ENCODE peak calls at places on chromosomes 5 and 9, in eight cellular contexts. One of them, this sample, is unnamed.

GRCh38 chr5:170738840-170739239 is 44.7 kb upstream of the GABRP start:
- DNase-seq in neural progenitor cell: no peak
- DNase-seq in upper lobe of left lung: no peak
- DNase-seq in brain microvascular endothelial cell: no peak
- DNase-seq in AG10803: no peak
- DNase-seq in mesothelial cell of epicardium: peak; percentile 17
- DNase-seq in left ventricle myocardium inferior: no peak
- DNase-seq in glutamatergic neuron: no peak
- DNase-seq in this sample: no peak

GRCh38 chr5:984774-985173 is 23.8 kb upstream of the NKD2 start:
- DNase-seq in neural progenitor cell: no peak
- DNase-seq in upper lobe of left lung: no peak
- DNase-seq in brain microvascular endothelial cell: no peak
- DNase-seq in AG10803: no peak
- DNase-seq in mesothelial cell of epicardium: no peak
- DNase-seq in left ventricle myocardium inferior: no peak
- DNase-seq in glutamatergic neuron: no peak
- DNase-seq in this sample: no peak

GRCh38 chr9:125826850-125827249 is 79.7 kb downstream of the PBX3 start:
- DNase-seq in neural progenitor cell: no peak
- DNase-seq in upper lobe of left lung: no peak
- DNase-seq in brain microvascular endothelial cell: no peak
- DNase-seq in AG10803: no peak
- DNase-seq in mesothelial cell of epicardium: no peak
- DNase-seq in left ventricle myocardium inferior: no peak
- DNase-seq in glutamatergic neuron: no peak
- DNase-seq in this sample: no peak

GRCh38 chr9:79774356-79774755 is 202.6 kb downstream of the TLE4 start:
- DNase-seq in neural progenitor cell: peak; percentile 13
- DNase-seq in upper lobe of left lung: no peak
- DNase-seq in brain microvascular endothelial cell: no peak
- DNase-seq in AG10803: peak; percentile 17
- DNase-seq in mesothelial cell of epicardium: no peak
- DNase-seq in left ventricle myocardium inferior: no peak
- DNase-seq in glutamatergic neuron: no peak
- DNase-seq in this sample: no peak

GRCh38 chr9:129418451-129418850 is 202.4 kb downstream of the C9orf50 start:
- DNase-seq in neural progenitor cell: no peak
- DNase-seq in upper lobe of left lung: no peak
- DNase-seq in brain microvascular endothelial cell: no peak
- DNase-seq in AG10803: no peak
- DNase-seq in mesothelial cell of epicardium: no peak
- DNase-seq in left ventricle myocardium inferior: no peak
- DNase-seq in glutamatergic neuron: no peak
- DNase-seq in this sample: no peak

GRCh38 chr9:126295936-126296600 is 30.6 kb upstream of the MVB12B start:
- DNase-seq in neural progenitor cell: no peak
- DNase-seq in upper lobe of left lung: peak; percentile 60
- DNase-seq in brain microvascular endothelial cell: no peak
- DNase-seq in AG10803: no peak
- DNase-seq in mesothelial cell of epicardium: no peak
- DNase-seq in left ventricle myocardium inferior: no peak
- DNase-seq in glutamatergic neuron: no peak
- DNase-seq in this sample: no peak

GRCh38 chr5:74575741-74576538 is 64.6 kb downstream of the ENC1 start:
- DNase-seq in neural progenitor cell: no peak
- DNase-seq in upper lobe of left lung: no peak
- DNase-seq in brain microvascular endothelial cell: peak; percentile 78
- DNase-seq in AG10803: peak; percentile 78
- DNase-seq in mesothelial cell of epicardium: no peak
- DNase-seq in left ventricle myocardium inferior: no peak
- DNase-seq in glutamatergic neuron: no peak
- DNase-seq in this sample: no peak

GRCh38 chr9:127205952-127206351 is 58.6 kb upstream of the GARNL3 start:
- DNase-seq in neural progenitor cell: no peak
- DNase-seq in upper lobe of left lung: no peak
- DNase-seq in brain microvascular endothelial cell: no peak
- DNase-seq in AG10803: no peak
- DNase-seq in mesothelial cell of epicardium: no peak
- DNase-seq in left ventricle myocardium inferior: no peak
- DNase-seq in glutamatergic neuron: peak; percentile 0
- DNase-seq in this sample: no peak

GRCh38 chr5:139644001-139644456 is 4.1 kb upstream of the CXXC5 start:
- DNase-seq in neural progenitor cell: no peak
- DNase-seq in upper lobe of left lung: no peak
- DNase-seq in brain microvascular endothelial cell: no peak
- DNase-seq in AG10803: no peak
- DNase-seq in mesothelial cell of epicardium: no peak
- DNase-seq in left ventricle myocardium inferior: peak; percentile 10
- DNase-seq in glutamatergic neuron: no peak
- DNase-seq in this sample: no peak

GRCh38 chr5:78890663-78891379 is 94.3 kb downstream of the ARSB start:
- DNase-seq in neural progenitor cell: no peak
- DNase-seq in upper lobe of left lung: no peak
- DNase-seq in brain microvascular endothelial cell: no peak
- DNase-seq in AG10803: no peak
- DNase-seq in mesothelial cell of epicardium: no peak
- DNase-seq in left ventricle myocardium inferior: no peak
- DNase-seq in glutamatergic neuron: no peak
- DNase-seq in this sample: no peak

GRCh38 chr5:78889759-78890158 is 95.4 kb downstream of the ARSB start:
- DNase-seq in neural progenitor cell: no peak
- DNase-seq in upper lobe of left lung: no peak
- DNase-seq in brain microvascular endothelial cell: peak; percentile 64
- DNase-seq in AG10803: peak; percentile 57
- DNase-seq in mesothelial cell of epicardium: no peak
- DNase-seq in left ventricle myocardium inferior: no peak
- DNase-seq in glutamatergic neuron: no peak
- DNase-seq in this sample: no peak

GRCh38 chr5:78888580-78889187 is 96.4 kb downstream of the ARSB start:
- DNase-seq in neural progenitor cell: no peak
- DNase-seq in upper lobe of left lung: no peak
- DNase-seq in brain microvascular endothelial cell: no peak
- DNase-seq in AG10803: no peak
- DNase-seq in mesothelial cell of epicardium: no peak
- DNase-seq in left ventricle myocardium inferior: peak; percentile 58
- DNase-seq in glutamatergic neuron: no peak
- DNase-seq in this sample: no peak

GRCh38 chr5:78886650-78887230 is 98.4 kb downstream of the ARSB start:
- DNase-seq in neural progenitor cell: no peak
- DNase-seq in upper lobe of left lung: no peak
- DNase-seq in brain microvascular endothelial cell: no peak
- DNase-seq in AG10803: no peak
- DNase-seq in mesothelial cell of epicardium: no peak
- DNase-seq in left ventricle myocardium inferior: no peak
- DNase-seq in glutamatergic neuron: no peak
- DNase-seq in this sample: no peak

DNA sequence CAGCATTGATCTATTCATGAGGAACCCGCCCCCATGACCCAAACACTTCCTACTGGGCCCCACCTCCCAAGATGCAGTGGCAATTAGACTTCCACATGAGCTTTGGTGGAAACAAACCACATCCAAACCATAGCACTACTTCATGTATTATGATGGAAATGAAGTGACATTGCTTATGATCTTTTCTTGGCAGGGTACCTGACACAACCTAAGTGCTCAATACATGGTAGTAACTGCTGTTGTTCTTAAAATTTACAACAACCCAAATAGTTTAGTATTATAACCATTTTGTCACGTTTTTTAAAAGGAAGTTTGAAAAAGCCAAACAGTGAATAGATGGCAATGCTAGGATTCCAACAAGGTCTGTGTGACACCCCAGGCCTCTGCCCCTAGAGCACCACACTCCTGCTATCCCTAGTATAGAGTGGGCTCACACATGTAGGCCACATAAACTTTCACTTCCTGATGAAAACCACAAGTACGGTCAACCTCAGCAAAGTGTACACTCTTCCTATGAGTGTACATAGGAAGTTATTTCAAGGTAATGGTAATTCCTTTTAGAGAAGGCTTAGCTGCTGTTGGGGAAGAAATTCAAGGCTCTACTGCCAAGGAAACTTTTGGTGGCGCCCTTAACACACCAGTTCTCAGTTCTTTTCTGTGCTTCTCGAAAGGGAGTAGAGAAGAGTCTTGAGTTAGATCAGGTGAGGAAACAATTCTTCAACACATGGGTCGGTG is 97.6 kb downstream of the ARSB start:
- DNase-seq in neural progenitor cell: no peak
- DNase-seq in upper lobe of left lung: no peak
- DNase-seq in brain microvascular endothelial cell: no peak
- DNase-seq in AG10803: no peak
- DNase-seq in mesothelial cell of epicardium: no peak
- DNase-seq in left ventricle myocardium inferior: no peak
- DNase-seq in glutamatergic neuron: no peak
- DNase-seq in this sample: no peak
- TF ChIP-seq CTCF in neural progenitor cell: no peak
- TF ChIP-seq CTCF in upper lobe of left lung: no peak
- TF ChIP-seq CTCF in brain microvascular endothelial cell: no peak
- TF ChIP-seq CTCF in AG10803: no peak
- TF ChIP-seq CTCF in mesothelial cell of epicardium: no peak
- TF ChIP-seq CTCF in left ventricle myocardium inferior: no peak
- TF ChIP-seq CTCF in glutamatergic neuron: no peak
- TF ChIP-seq CTCF in this sample: no peak

DNA sequence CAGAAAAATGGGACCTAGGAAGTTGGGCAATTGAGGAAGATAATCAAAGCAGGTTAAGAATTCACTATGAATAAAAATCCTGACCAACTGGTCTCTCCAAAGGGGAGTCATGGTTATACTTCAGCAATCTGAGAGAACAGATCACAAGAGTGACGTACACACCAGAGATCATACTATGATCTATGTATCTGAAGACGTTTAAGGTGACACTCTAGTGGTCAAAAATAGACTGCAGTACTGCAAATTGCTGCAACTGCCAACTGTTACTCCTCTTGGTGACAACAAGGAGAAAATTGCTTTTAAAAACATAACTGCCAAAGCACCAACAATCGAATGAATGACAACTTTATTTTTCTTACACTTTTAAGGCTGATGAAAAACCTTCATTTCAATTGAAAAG is 4.9 kb downstream of the AK6 start:
- DNase-seq in neural progenitor cell: no peak
- DNase-seq in upper lobe of left lung: no peak
- DNase-seq in brain microvascular endothelial cell: peak; percentile 13
- DNase-seq in AG10803: peak; percentile 9
- DNase-seq in mesothelial cell of epicardium: no peak
- DNase-seq in left ventricle myocardium inferior: no peak
- DNase-seq in glutamatergic neuron: no peak
- DNase-seq in this sample: no peak
- TF ChIP-seq CTCF in neural progenitor cell: peak; percentile 37
- TF ChIP-seq CTCF in upper lobe of left lung: no peak
- TF ChIP-seq CTCF in brain microvascular endothelial cell: peak; percentile 50
- TF ChIP-seq CTCF in AG10803: peak; percentile 42
- TF ChIP-seq CTCF in mesothelial cell of epicardium: no peak
- TF ChIP-seq CTCF in left ventricle myocardium inferior: peak; percentile 45
- TF ChIP-seq CTCF in glutamatergic neuron: peak; percentile 60
- TF ChIP-seq CTCF in this sample: peak; percentile 75

GRCh38 chr5:73292816-73293459 is 119.9 kb downstream of the TMEM174 start:
- DNase-seq in neural progenitor cell: no peak
- DNase-seq in upper lobe of left lung: no peak
- DNase-seq in brain microvascular endothelial cell: no peak
- DNase-seq in AG10803: no peak
- DNase-seq in mesothelial cell of epicardium: no peak
- DNase-seq in left ventricle myocardium inferior: no peak
- DNase-seq in glutamatergic neuron: no peak
- DNase-seq in this sample: no peak

GRCh38 chr5:73288803-73289720 is 116.1 kb downstream of the TMEM174 start:
- DNase-seq in neural progenitor cell: no peak
- DNase-seq in upper lobe of left lung: no peak
- DNase-seq in brain microvascular endothelial cell: no peak
- DNase-seq in AG10803: no peak
- DNase-seq in mesothelial cell of epicardium: no peak
- DNase-seq in left ventricle myocardium inferior: no peak
- DNase-seq in glutamatergic neuron: no peak
- DNase-seq in this sample: no peak

GRCh38 chr5:73291873-73292272 is 118.9 kb downstream of the TMEM174 start:
- DNase-seq in neural progenitor cell: no peak
- DNase-seq in upper lobe of left lung: no peak
- DNase-seq in brain microvascular endothelial cell: no peak
- DNase-seq in AG10803: no peak
- DNase-seq in mesothelial cell of epicardium: no peak
- DNase-seq in left ventricle myocardium inferior: no peak
- DNase-seq in glutamatergic neuron: no peak
- DNase-seq in this sample: no peak

GRCh38 chr5:73286891-73287290 is 113.9 kb downstream of the TMEM174 start:
- DNase-seq in neural progenitor cell: no peak
- DNase-seq in upper lobe of left lung: no peak
- DNase-seq in brain microvascular endothelial cell: no peak
- DNase-seq in AG10803: no peak
- DNase-seq in mesothelial cell of epicardium: no peak
- DNase-seq in left ventricle myocardium inferior: no peak
- DNase-seq in glutamatergic neuron: no peak
- DNase-seq in this sample: no peak

GRCh38 chr5:73290242-73290641 is 117.2 kb downstream of the TMEM174 start:
- DNase-seq in neural progenitor cell: no peak
- DNase-seq in upper lobe of left lung: no peak
- DNase-seq in brain microvascular endothelial cell: no peak
- DNase-seq in AG10803: no peak
- DNase-seq in mesothelial cell of epicardium: no peak
- DNase-seq in left ventricle myocardium inferior: no peak
- DNase-seq in glutamatergic neuron: no peak
- DNase-seq in this sample: no peak
- TF ChIP-seq CTCF in neural progenitor cell: no peak
- TF ChIP-seq CTCF in upper lobe of left lung: no peak
- TF ChIP-seq CTCF in brain microvascular endothelial cell: peak; percentile 32
- TF ChIP-seq CTCF in AG10803: no peak
- TF ChIP-seq CTCF in mesothelial cell of epicardium: no peak
- TF ChIP-seq CTCF in left ventricle myocardium inferior: no peak
- TF ChIP-seq CTCF in glutamatergic neuron: no peak
- TF ChIP-seq CTCF in this sample: no peak

DNA sequence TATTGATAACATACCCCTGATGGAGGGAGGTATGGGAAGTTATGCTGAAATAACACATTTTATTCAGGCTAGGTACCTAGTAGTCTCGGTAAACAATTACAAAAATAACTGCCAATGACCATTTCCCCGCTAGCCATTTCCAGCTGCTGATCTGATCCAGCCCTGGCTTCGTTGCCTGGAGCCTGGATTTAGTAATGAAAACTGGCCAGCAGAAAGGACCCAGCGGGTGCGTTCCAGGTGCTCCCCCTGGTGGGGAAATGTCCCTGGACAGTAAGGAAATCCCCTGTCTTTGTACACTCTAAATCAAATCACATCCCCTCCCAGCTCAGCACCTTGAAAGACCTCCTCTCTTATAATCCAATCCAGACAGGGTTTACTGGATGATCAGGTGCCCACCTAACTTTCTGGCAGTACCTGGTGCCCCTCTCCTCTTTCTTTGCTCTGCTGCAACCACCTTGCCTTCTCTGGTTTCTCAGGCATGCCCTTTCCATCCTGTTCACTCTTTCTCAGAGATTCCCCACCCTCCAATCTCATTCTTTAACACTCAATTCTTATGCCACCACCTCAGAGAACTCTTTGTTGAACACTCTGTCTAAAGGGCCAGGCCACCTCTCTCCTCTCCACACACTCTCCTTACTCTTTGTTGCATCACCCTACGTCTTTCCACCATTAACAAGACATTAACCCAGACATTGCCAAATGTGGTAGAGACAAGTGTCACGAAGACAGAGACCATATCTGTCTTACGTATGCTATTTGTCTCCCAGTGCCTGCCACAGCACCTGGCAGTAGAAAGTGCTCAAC is 50.1 kb upstream of the SMAD5 start:
- DNase-seq in neural progenitor cell: peak; percentile 86
- DNase-seq in upper lobe of left lung: no peak
- DNase-seq in brain microvascular endothelial cell: peak; percentile 81
- DNase-seq in AG10803: peak; percentile 72
- DNase-seq in mesothelial cell of epicardium: peak; percentile 88
- DNase-seq in left ventricle myocardium inferior: peak; percentile 85
- DNase-seq in glutamatergic neuron: peak; percentile 89
- DNase-seq in this sample: peak; percentile 84
- TF ChIP-seq CTCF in neural progenitor cell: peak; percentile 79
- TF ChIP-seq CTCF in upper lobe of left lung: peak; percentile 29
- TF ChIP-seq CTCF in brain microvascular endothelial cell: peak; percentile 80
- TF ChIP-seq CTCF in AG10803: peak; percentile 89
- TF ChIP-seq CTCF in mesothelial cell of epicardium: peak; percentile 83
- TF ChIP-seq CTCF in left ventricle myocardium inferior: peak; percentile 92
- TF ChIP-seq CTCF in glutamatergic neuron: peak; percentile 83
- TF ChIP-seq CTCF in this sample: peak; percentile 89

This sample was measured in type B pancreatic cell.